ENCODE peak calls at places on chromosomes 6 and 20, in six cellular contexts. R is right lobe of liver, V is transverse colon, Q is esophagus squamous epithelium, Y is A549, Z is Peyer's patch. W is an unnamed sample.

GRCh38 chr6:88492824-88493223 is 326.7 kb upstream of the CNR1 start:
- DNase-seq in R (no peak), V (no peak), Q (no peak), Y (peak), Z (no peak), W (no peak)

GRCh38 chr6:45375449-45375848 is 2.3 kb downstream of the SUPT3H start:
- DNase-seq in Z (no peak), R (no peak), Y (no peak), V (no peak), Q (no peak), W (no peak)

GRCh38 chr6:165605182-165605875 is 57.7 kb downstream of the PDE10A start:
- DNase-seq in V (no peak), Y (no peak), Q (no peak), Z (no peak), R (no peak), W (no peak)

GRCh38 chr6:40359808-40360207 is 227.4 kb downstream of the LRFN2 start:
- DNase-seq in Y (no peak), Q (no peak), V (no peak), Z (no peak), R (no peak), W (peak)

GRCh38 chr20:52869698-52870288 is 102.4 kb upstream of the TSHZ2 start:
- DNase-seq in V (no peak), Y (no peak), R (no peak), Q (no peak), Z (no peak), W (no peak)

GRCh38 chr20:38804682-38805501 is 605 bp upstream of the PPP1R16B start:
- DNase-seq in Q (no peak), V (peak), Z (peak), R (no peak), Y (no peak), W (no peak)

GRCh38 chr6:42710316-42710715 is 12.1 kb downstream of the PRPH2 start:
- DNase-seq in V (no peak), Z (no peak), Q (no peak), Y (no peak), R (no peak), W (no peak)

GRCh38 chr6:142195862-142196536 is 48.9 kb downstream of the VTA1 start:
- DNase-seq in Q (no peak), Z (no peak), R (no peak), V (no peak), Y (no peak), W (no peak)

GRCh38 chr20:63058696-63059335 is 52.1 kb upstream of the BHLHE23 start:
- DNase-seq in Y (no peak), R (peak), Q (no peak), V (no peak), Z (peak), W (no peak)

GRCh38 chr6:107318100-107318736 is 141.1 kb downstream of the PDSS2 start:
- DNase-seq in V (peak), Y (peak), R (peak), Q (no peak), Z (peak), W (no peak)

GRCh38 chr6:15116889-15117288 is 129.0 kb upstream of the JARID2 start:
- DNase-seq in Z (no peak), Y (no peak), Q (no peak), V (no peak), R (no peak), W (no peak)

GRCh38 chr6:146925846-146926245 is 278.4 kb upstream of the STXBP5 start:
- DNase-seq in Y (no peak), Q (no peak), R (no peak), V (no peak), Z (no peak), W (no peak)

GRCh38 chr6:53731906-53732636 is 62.7 kb upstream of the LRRC1 start:
- DNase-seq in V (no peak), Z (no peak), Q (no peak), Y (no peak), R (no peak), W (no peak)

GRCh38 chr6:129264480-129265045 is 381.6 kb downstream of the LAMA2 start:
- DNase-seq in V (no peak), Z (no peak), Q (no peak), Y (no peak), R (no peak), W (no peak)

GRCh38 chr6:142845143-142845571 is 99.8 kb downstream of the HIVEP2 start:
- DNase-seq in R (no peak), Z (no peak), Q (no peak), V (no peak), Y (no peak), W (no peak)

GRCh38 chr6:146851837-146852236 is 253.1 kb downstream of the ADGB start:
- DNase-seq in Z (no peak), Q (no peak), Y (no peak), V (no peak), R (no peak), W (no peak)

GRCh38 chr20:667351-668034 is 8.1 kb downstream of the SCRT2 start:
- DNase-seq in Z (peak), Q (no peak), V (peak), R (peak), Y (peak), W (no peak)

GRCh38 chr20:48910360-48910781 is 11.1 kb upstream of the ARFGEF2 start:
- DNase-seq in Q (no peak), Y (peak), R (no peak), V (no peak), Z (no peak), W (no peak)

GRCh38 chr20:49747707-49748524 is 34.2 kb upstream of the B4GALT5 start:
- DNase-seq in Q (no peak), V (peak), Y (peak), R (peak), Z (peak), W (peak)

GRCh38 chr6:141212296-141212695 is 920.4 kb upstream of the GJE1 start:
- DNase-seq in Z (no peak), R (no peak), Q (no peak), Y (peak), V (no peak), W (no peak)

GRCh38 chr6:147061152-147061551 is 143.1 kb upstream of the STXBP5 start:
- DNase-seq in V (no peak), Q (no peak), Y (no peak), R (no peak), Z (no peak), W (no peak)

GRCh38 chr20:6711950-6712634 is 55.4 kb upstream of the BMP2 start:
- DNase-seq in V (peak), Q (no peak), R (peak), Z (no peak), Y (no peak), W (no peak)

GRCh38 chr6:88144637-88145297 is 21.4 kb downstream of the CNR1 start:
- DNase-seq in R (no peak), Q (no peak), Z (no peak), V (no peak), Y (no peak), W (no peak)

GRCh38 chr6:124747336-124747735 is 214.9 kb upstream of the RNF217 start:
- DNase-seq in V (no peak), Y (no peak), Q (no peak), Z (no peak), R (no peak), W (no peak)

GRCh38 chr20:24379116-24379927 is 90.1 kb upstream of the SYNDIG1 start:
- DNase-seq in Y (peak), Q (no peak), R (no peak), Z (no peak), V (peak), W (peak)

GRCh38 chr6:38233161-38233791 is 406.5 kb downstream of the BTBD9 start:
- DNase-seq in Y (no peak), V (no peak), R (no peak), Q (no peak), Z (no peak), W (no peak)

GRCh38 chr20:23928788-23929187 is 49.2 kb upstream of the CST5 start:
- DNase-seq in R (no peak), Q (no peak), Z (no peak), Y (no peak), V (no peak), W (no peak)

GRCh38 chr6:13687917-13688351 is 23.7 kb downstream of the RANBP9 start:
- DNase-seq in V (no peak), Q (no peak), Z (no peak), R (no peak), Y (no peak), W (no peak)

GRCh38 chr6:147035891-147036290 is 168.3 kb upstream of the STXBP5 start:
- DNase-seq in Q (no peak), Y (no peak), R (no peak), Z (no peak), V (no peak), W (no peak)

GRCh38 chr6:35018746-35019145 is 122.4 kb downstream of the TCP11 start:
- DNase-seq in Z (no peak), R (no peak), Y (no peak), Q (no peak), V (no peak), W (no peak)

DNA sequence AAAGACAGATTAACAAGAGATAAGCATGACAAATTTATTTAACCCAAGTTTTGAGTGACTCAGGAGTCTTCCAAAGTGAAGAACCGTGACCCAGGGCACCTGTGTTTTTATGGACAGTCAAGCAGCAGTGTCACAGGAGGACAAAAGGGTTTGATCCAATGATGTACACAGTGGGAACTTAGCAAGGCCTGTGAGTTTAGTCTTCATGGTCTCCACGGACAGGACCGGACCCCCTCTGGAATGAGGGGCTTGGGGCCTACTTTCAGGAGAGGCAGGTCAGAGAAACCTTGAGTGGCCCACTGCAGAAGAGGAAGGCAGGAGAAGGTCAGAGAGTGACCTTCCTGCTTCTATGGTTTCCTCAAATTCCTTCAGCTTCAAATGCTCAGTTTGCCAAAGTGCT is 26.2 kb upstream of the ZMYND8 start:
- DNase-seq in V (no peak), R (no peak), Y (no peak), Z (no peak), Q (no peak), W (no peak)
- TF ChIP-seq POLR2A in V (no peak), R (no peak), Y (no peak), Z (no peak), Q (no peak), W (no peak)

GRCh38 chr6:167078745-167079144 is 44.2 kb upstream of the CCR6 start:
- DNase-seq in Z (no peak), V (no peak), R (no peak), Y (no peak), Q (no peak), W (no peak)

GRCh38 chr6:167077241-167077932 is 45.5 kb upstream of the CCR6 start:
- DNase-seq in Y (no peak), Q (no peak), Z (no peak), R (no peak), V (no peak), W (no peak)

GRCh38 chr6:167079853-167080297 is 43.0 kb upstream of the CCR6 start:
- DNase-seq in Q (no peak), V (peak), Z (no peak), Y (no peak), R (no peak), W (no peak)
- TF ChIP-seq CTCF in Q (no peak), V (no peak), Z (peak), Y (no peak), R (no peak), W (no peak)

DNA sequence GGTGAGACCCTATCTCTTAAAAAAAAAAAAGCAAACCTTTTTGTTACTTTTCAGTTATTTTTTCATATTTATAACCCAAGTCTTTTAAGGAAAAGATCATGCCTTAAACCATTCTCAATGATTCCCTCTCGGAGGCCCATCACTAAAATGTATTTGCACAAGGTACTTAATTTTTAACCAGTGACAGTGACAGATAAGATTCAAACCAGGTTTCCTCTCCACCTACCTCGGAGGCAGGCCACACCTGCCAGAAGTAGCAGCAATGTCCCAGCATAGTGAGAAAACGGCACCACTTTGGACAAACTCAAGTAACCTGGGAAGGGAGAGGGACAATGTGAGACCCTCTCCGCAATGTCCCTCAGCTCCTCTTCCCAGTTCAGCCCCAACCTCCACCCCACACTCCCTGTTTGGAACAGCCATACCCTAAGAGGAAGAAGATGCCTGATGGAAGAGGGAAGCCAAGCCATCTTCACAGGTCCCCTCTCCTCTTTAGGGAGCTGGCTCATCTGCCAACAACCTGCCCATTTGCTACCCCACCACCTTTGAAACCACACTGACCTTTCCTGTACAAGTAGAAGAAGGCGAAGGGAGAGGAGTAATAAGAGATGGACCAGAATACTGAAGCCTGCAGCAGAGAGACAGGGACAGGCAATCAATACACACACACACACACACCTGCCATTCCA is 2.3 kb downstream of the ABHD16A start:
- DNase-seq in R (no peak), Z (no peak), Q (no peak), V (no peak), Y (no peak), W (no peak)
- H3K4me3 ChIP-seq in R (no peak), Z (no peak), Q (no peak), V (no peak), Y (no peak), W (no peak)

GRCh38 chr6:16134430-16134829 is 5.5 kb downstream of the MYLIP start:
- DNase-seq in Q (no peak), V (no peak), Y (no peak), R (no peak), Z (no peak), W (no peak)
- TF ChIP-seq POLR2A in Q (no peak), V (no peak), Y (no peak), R (no peak), Z (no peak), W (no peak)

GRCh38 chr20:32018269-32019155 is 8.3 kb downstream of the CCM2L start:
- DNase-seq in Q (no peak), R (peak), Y (peak), V (peak), Z (peak), W (peak)

GRCh38 chr20:32021091-32021490 is 10.9 kb downstream of the CCM2L start:
- DNase-seq in Y (no peak), V (no peak), Q (no peak), R (no peak), Z (no peak), W (no peak)

GRCh38 chr20:32019563-32020463 is 9.6 kb downstream of the CCM2L start:
- DNase-seq in R (no peak), Y (no peak), Z (no peak), V (no peak), Q (no peak), W (no peak)

GRCh38 chr20:32019156-32019510 is 8.9 kb downstream of the CCM2L start:
- DNase-seq in R (no peak), V (no peak), Q (no peak), Y (peak), Z (no peak), W (no peak)

DNA sequence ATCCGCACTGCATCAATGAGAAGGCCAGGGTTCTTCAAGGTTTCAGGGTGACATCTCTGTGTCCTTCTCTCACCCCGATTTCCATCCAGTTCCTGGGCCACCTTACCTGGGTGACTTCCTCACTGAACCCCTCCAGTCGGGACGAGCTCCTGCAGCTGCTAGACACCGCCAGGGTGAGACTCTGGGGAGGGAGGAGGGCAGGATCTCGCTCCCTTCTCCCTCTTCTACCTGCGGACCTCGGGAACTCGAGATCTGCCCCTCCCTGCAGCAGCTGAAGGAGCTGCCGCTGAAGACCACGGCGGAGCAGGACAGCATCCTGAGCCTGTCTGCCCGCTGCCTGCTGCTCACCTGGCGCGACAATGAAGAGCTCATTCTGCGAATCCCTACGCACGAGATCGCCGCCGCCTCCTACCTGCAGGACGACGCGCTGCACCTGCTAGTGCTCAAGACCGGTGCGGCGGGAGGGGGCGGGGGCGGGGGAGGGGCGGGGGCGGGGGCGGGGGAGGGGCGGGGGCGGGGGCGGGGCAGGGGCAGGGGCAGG is 7.5 kb downstream of the CCM2L start:
- DNase-seq in Y (peak), Z (peak), V (peak), R (peak), Q (no peak), W (no peak)
- TF ChIP-seq CTCF in Y (no peak), Z (peak), V (peak), R (no peak), Q (peak), W (no peak)

GRCh38 chr6:157239148-157239547 is 84.2 kb downstream of the TMEM242 start:
- DNase-seq in Y (no peak), Z (no peak), V (no peak), Q (no peak), R (no peak), W (no peak)
- H3K4me3 ChIP-seq in Y (no peak), Z (no peak), V (no peak), Q (no peak), R (no peak), W (no peak)

GRCh38 chr6:85672623-85673022 is 29.9 kb upstream of the SYNCRIP start:
- DNase-seq in V (no peak), Z (no peak), Q (no peak), R (no peak), Y (no peak), W (no peak)

GRCh38 chr6:85673198-85674139 is 30.8 kb upstream of the SYNCRIP start:
- DNase-seq in Q (no peak), Z (no peak), R (no peak), Y (no peak), V (no peak), W (no peak)

GRCh38 chr6:85675030-85675819 is 32.5 kb upstream of the SYNCRIP start:
- DNase-seq in V (peak), R (no peak), Z (no peak), Q (no peak), Y (peak), W (no peak)

GRCh38 chr6:85676086-85676729 is 33.5 kb upstream of the SYNCRIP start:
- DNase-seq in Q (no peak), Y (no peak), Z (no peak), V (no peak), R (no peak), W (no peak)

GRCh38 chr6:85674604-85675003 is 31.9 kb upstream of the SYNCRIP start:
- DNase-seq in Y (no peak), Z (no peak), Q (no peak), V (no peak), R (no peak), W (no peak)
- TF ChIP-seq POLR2A in Y (no peak), Z (no peak), Q (no peak), V (no peak), R (no peak), W (no peak)